ENCODE peak calls at places on chromosomes 11 and 22, in five cellular contexts. M is astrocyte, V is AG10803, Y is type B pancreatic cell, U is DND-41. G is an unnamed sample.

GRCh38 chr11:126366064-126366822 is 10.8 kb downstream of the ST3GAL4 start:
- DNase-seq in M (no peak), V (no peak), Y (no peak), U (no peak), G (no peak)

GRCh38 chr11:123083623-123084029 is 21.7 kb upstream of the HSPA8 start:
- DNase-seq in M (peak), V (peak), Y (no peak), U (peak), G (peak)

GRCh38 chr11:100687630-100688395 is 725 bp downstream of the ARHGAP42 start:
- DNase-seq in M (peak), V (peak), Y (peak), U (peak), G (no peak)

GRCh38 chr22:39479254-39479653 is 22.4 kb downstream of the MGAT3 start:
- DNase-seq in M (no peak), V (no peak), Y (no peak), U (no peak), G (no peak)

GRCh38 chr11:17979770-17980371 is 33.0 kb downstream of the SERGEF start:
- DNase-seq in M (no peak), V (no peak), Y (no peak), U (peak), G (peak)

GRCh38 chr11:36407360-36407759 is 102.7 kb downstream of the TRAF6 start:
- DNase-seq in M (no peak), V (no peak), Y (no peak), U (no peak), G (no peak)

GRCh38 chr11:125871391-125872137 is 15.9 kb upstream of the HYLS1 start:
- DNase-seq in M (no peak), V (peak), Y (no peak), U (peak), G (no peak)

GRCh38 chr11:73916435-73916834 is 34.4 kb upstream of the DNAJB13 start:
- DNase-seq in M (peak), V (no peak), Y (no peak), U (no peak), G (no peak)

GRCh38 chr22:39098026-39098425 is 982 bp downstream of the APOBEC3H start:
- DNase-seq in M (no peak), V (no peak), Y (no peak), U (no peak), G (no peak)

GRCh38 chr11:102007567-102008437 is 39.4 kb upstream of the CFAP300 start:
- DNase-seq in M (peak), V (peak), Y (no peak), U (no peak), G (no peak)

GRCh38 chr11:9025101-9025850 is 21.5 kb upstream of the NRIP3 start:
- DNase-seq in M (no peak), V (peak), Y (no peak), U (no peak), G (no peak)

GRCh38 chr11:66878554-66878953 is 21.7 kb downstream of the LRFN4 start:
- DNase-seq in M (no peak), V (no peak), Y (no peak), U (no peak), G (no peak)

GRCh38 chr11:28981331-28981865 is 873.2 kb downstream of the METTL15 start:
- DNase-seq in M (peak), V (no peak), Y (no peak), U (no peak), G (no peak)

GRCh38 chr22:43277987-43278601 is 65.1 kb downstream of the SCUBE1 start:
- DNase-seq in M (no peak), V (no peak), Y (no peak), U (no peak), G (no peak)

DNA sequence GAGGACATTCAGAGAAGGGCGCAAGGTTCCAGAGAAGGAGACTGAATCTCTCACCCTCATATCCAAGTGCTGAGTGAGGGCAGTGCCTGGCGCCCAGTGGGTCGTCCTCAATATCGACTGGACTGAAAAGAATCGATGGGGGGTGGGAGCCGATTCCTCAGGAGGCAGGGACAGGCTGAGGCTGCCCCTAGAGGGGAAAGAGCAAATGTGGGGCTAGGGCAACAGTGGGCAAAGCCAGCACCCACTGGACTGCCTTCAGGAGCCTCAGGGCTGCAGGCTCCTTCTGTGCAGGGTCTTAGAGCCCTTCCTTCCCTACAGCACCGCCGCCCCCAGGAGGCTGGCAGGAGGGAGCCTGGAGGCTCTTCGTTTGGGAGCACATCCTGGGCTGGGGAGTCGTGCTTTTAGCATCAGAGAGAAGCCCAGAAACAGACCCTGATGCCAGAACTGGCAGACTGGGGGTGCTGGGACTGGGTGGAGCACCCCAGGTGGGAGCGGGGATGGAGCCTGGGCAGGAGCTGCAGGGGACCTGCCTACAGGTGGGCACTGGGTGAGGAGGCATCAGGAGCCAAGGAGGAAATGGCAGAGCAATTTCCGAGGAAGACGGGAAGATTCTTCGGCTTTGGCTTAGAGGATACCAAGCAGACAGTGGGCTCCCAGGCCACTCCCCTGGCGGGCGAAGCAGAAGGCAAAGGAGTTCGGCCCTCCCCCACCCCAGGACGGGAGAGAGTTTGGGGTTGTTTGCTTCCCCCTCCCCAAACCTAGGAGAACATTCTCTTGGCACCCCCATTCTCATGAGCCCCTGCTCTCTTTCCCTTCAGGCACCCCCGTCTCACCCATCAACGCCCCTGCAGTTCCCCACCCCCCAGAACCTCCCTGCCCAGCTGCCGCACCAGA is 1.2 kb downstream of the SYT7 start:
- DNase-seq in M (no peak), V (no peak), Y (no peak), U (no peak), G (no peak)
- TF ChIP-seq CTCF in M (no peak), V (no peak), Y (no peak), U (no peak), G (no peak)

GRCh38 chr11:62707277-62707771 is at the start of the genes BSCL2 and GNG3:
- DNase-seq in M (no peak), V (no peak), Y (peak), U (peak), G (no peak)

GRCh38 chr11:62705880-62706831 is 1.1 kb downstream of the BSCL2 start:
- DNase-seq in M (peak), V (peak), Y (peak), U (peak), G (peak)

GRCh38 chr11:62706841-62707240 is 383 bp downstream of the BSCL2 start:
- DNase-seq in M (no peak), V (no peak), Y (no peak), U (no peak), G (no peak)

GRCh38 chr11:62705401-62705800 is 1.8 kb downstream of the BSCL2 start:
- DNase-seq in M (no peak), V (no peak), Y (no peak), U (no peak), G (no peak)

GRCh38 chr11:62702241-62702640 is 5.0 kb downstream of the BSCL2 start:
- DNase-seq in M (no peak), V (no peak), Y (no peak), U (no peak), G (no peak)
- TF ChIP-seq CTCF in M (no peak), V (no peak), Y (no peak), U (no peak), G (no peak)

GRCh38 chr11:69598147-69598546 is 42.8 kb upstream of the CCND1 start:
- DNase-seq in M (no peak), V (peak), Y (no peak), U (no peak), G (no peak)

GRCh38 chr11:69594481-69594880 is 46.5 kb upstream of the CCND1 start:
- DNase-seq in M (no peak), V (no peak), Y (no peak), U (no peak), G (no peak)

GRCh38 chr11:69592986-69593385 is 48.0 kb upstream of the CCND1 start:
- DNase-seq in M (no peak), V (no peak), Y (no peak), U (no peak), G (no peak)

GRCh38 chr11:69593851-69594250 is 47.1 kb upstream of the CCND1 start:
- DNase-seq in M (no peak), V (no peak), Y (no peak), U (no peak), G (no peak)

DNA sequence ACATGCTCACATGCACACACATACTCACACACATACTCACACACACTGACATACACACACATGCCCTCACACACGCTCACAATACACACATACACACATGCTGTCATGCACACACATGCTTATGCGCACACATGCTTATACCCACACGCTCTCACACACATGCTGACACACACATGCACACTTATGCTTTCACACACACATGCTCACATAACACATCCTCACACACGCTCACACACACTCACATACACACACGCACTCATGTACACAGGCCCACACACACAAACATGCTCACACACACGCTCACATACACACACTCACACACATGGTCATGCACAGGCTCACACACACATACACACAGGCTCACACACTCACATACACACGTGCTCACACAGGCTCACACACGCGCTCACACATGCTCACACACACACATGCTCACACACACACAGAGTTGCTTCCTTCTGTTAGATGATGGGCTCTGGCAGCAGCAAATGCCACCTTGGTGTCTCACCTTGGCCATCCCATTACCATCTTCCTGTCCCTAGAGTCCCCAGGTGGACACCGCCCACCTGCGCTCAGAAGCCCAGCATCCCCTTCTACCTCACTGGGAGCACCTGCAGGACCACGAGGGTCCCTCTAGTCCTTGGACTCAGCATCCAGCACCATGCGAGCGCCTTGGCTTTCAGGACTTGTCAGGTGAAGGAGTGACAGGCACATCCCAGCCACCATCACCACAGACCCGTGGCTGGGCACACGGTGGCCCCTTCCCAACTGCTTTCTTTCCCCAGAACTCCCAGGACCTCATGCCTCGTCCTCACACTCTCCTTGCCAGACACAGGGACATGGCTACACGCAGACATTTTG is 44.9 kb upstream of the CCND1 start:
- DNase-seq in M (no peak), V (no peak), Y (no peak), U (no peak), G (no peak)
- TF ChIP-seq CTCF in M (no peak), V (no peak), Y (no peak), U (no peak), G (no peak)

DNA sequence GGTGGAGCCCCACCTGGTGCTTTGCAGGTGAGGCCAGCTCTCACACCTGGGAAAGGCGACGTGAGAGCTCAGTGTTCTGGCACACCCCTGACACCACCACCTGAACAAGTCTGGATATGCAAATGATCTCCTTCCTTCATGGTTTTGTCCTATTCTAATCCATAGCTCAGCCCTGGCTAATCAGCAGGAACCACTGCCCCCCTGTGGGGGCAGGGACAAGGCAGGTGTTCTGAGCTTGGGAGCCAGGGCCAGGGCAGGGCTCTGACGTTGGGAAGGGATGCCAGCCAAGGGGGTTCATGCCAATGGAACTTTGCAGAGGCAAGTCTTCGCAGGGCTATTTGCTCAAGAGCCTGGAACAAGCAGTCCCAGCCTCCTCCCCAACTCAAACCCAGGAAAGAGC is 144.2 kb downstream of the TRIM29 start:
- DNase-seq in M (no peak), V (no peak), Y (no peak), U (no peak), G (no peak)
- TF ChIP-seq CTCF in M (no peak), V (no peak), Y (no peak), U (no peak), G (no peak)

DNA sequence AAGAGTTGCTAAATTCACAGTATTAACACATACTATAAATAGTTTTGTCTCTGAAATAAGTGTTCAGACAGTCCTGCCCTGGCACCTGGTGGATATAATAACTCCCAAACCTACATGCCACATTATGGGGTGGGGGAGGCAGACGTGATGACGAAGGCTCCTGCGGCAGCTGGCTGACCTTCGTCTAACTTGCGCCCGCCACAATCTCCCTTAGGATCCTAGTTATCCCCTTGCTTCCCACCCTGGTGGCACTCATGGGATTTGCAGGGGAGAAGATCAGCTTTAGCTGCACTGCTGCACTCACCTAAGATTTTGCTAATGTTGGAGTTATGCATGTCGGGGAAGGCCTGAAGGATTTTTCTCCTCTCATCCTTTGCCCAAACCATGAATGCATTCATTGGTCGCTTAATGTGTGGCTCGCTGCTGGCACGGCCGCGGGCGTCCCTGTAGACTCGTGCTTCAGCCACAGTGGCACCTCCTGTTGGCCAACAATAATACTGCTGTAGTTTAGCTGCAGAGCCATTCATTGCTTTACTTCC is 367.6 kb downstream of the SOX6 start:
- DNase-seq in M (no peak), V (no peak), Y (no peak), U (no peak), G (no peak)
- TF ChIP-seq CTCF in M (no peak), V (peak), Y (peak), U (peak), G (no peak)

GRCh38 chr11:124421043-124421442 is 3.6 kb downstream of the OR8B4 start:
- DNase-seq in M (no peak), V (no peak), Y (no peak), U (no peak), G (no peak)

GRCh38 chr11:124409906-124410305 is 11.1 kb upstream of the OR8B3 start:
- DNase-seq in M (no peak), V (no peak), Y (no peak), U (no peak), G (no peak)

GRCh38 chr11:124415356-124415923 is 9.2 kb downstream of the OR8B4 start:
- DNase-seq in M (peak), V (peak), Y (no peak), U (peak), G (no peak)
- TF ChIP-seq CTCF in M (peak), V (peak), Y (peak), U (peak), G (peak)

GRCh38 chr11:33988586-33989370 is 62.8 kb upstream of the CAPRIN1 start:
- DNase-seq in M (no peak), V (no peak), Y (no peak), U (no peak), G (no peak)

GRCh38 chr11:33987545-33987944 is 64.0 kb upstream of the CAPRIN1 start:
- DNase-seq in M (no peak), V (no peak), Y (no peak), U (no peak), G (no peak)

GRCh38 chr11:33984682-33985389 is 66.7 kb upstream of the CAPRIN1 start:
- DNase-seq in M (no peak), V (no peak), Y (no peak), U (no peak), G (no peak)

GRCh38 chr11:33989461-33989860 is 62.1 kb upstream of the CAPRIN1 start:
- DNase-seq in M (no peak), V (no peak), Y (no peak), U (no peak), G (no peak)

GRCh38 chr11:33987975-33988580 is 63.5 kb upstream of the CAPRIN1 start:
- DNase-seq in M (peak), V (peak), Y (no peak), U (peak), G (peak)
- TF ChIP-seq CTCF in M (peak), V (peak), Y (peak), U (peak), G (peak)

GRCh38 chr22:33757041-33757440 is 163.2 kb downstream of the LARGE1 start:
- DNase-seq in M (no peak), V (no peak), Y (no peak), U (no peak), G (no peak)
- TF ChIP-seq CTCF in M (no peak), V (no peak), Y (no peak), U (no peak), G (no peak)